ENCODE peak calls at places on chromosome 7, in eight cellular contexts. Q, Z, L, A, S, H, B and P are unnamed samples.

GRCh38 chr7:111982133-111982532 is 224.1 kb downstream of the DOCK4 start:
- DNase-seq in H (no peak), S (no peak), Z (no peak), Q (no peak), A (no peak), B (no peak), L (no peak), P (no peak)

GRCh38 chr7:71601840-71602239 is 469.9 kb downstream of the GALNT17 start:
- DNase-seq in H (no peak), B (no peak), A (no peak), Q (no peak), L (no peak), S (no peak), Z (no peak), P (no peak)

GRCh38 chr7:41189866-41190265 is 513.0 kb downstream of the INHBA start:
- DNase-seq in Q (no peak), S (peak; percentile 95), A (no peak), L (peak; percentile 81), B (no peak), Z (no peak), H (no peak), P (no peak)

GRCh38 chr7:134710854-134711624 is 64.4 kb downstream of the BPGM start:
- DNase-seq in S (no peak), Z (peak; percentile 4), H (peak; percentile 30), Q (no peak), A (no peak), L (peak; percentile 69), B (no peak), P (peak; percentile 60)

GRCh38 chr7:105790996-105791395 is 85.4 kb downstream of the ATXN7L1 start:
- DNase-seq in A (no peak), Q (no peak), H (no peak), S (no peak), B (no peak), L (no peak), Z (no peak), P (no peak)

GRCh38 chr7:108358553-108358952 is 97.7 kb downstream of the NRCAM start:
- DNase-seq in S (peak; percentile 81), A (no peak), H (no peak), Q (no peak), B (no peak), L (peak; percentile 85), Z (no peak), P (no peak)

GRCh38 chr7:104938741-104939390 is 75.1 kb upstream of the KMT2E start:
- DNase-seq in H (no peak), S (no peak), A (no peak), Q (no peak), Z (no peak), B (no peak), L (no peak), P (peak; percentile 16)

GRCh38 chr7:51295435-51296269 is 21.0 kb downstream of the COBL start:
- DNase-seq in S (no peak), B (no peak), Z (no peak), L (no peak), Q (no peak), H (no peak), A (no peak), P (no peak)

GRCh38 chr7:149856-150636 is 42.3 kb upstream of the FAM20C start:
- DNase-seq in L (no peak), H (no peak), S (no peak), Q (peak; percentile 60), Z (peak; percentile 23), A (peak; percentile 79), B (peak; percentile 52), P (no peak)

GRCh38 chr7:15684834-15685233 is 1.6 kb downstream of the MEOX2 start:
- DNase-seq in Z (no peak), Q (peak; percentile 24), A (no peak), H (no peak), L (no peak), S (no peak), B (peak; percentile 21), P (no peak)

GRCh38 chr7:122311280-122311679 is 6.7 kb upstream of the FEZF1 start:
- DNase-seq in A (no peak), B (no peak), S (no peak), L (no peak), Q (no peak), Z (no peak), H (no peak), P (no peak)

GRCh38 chr7:122307228-122307619 is 2.7 kb upstream of the FEZF1 start:
- DNase-seq in A (no peak), S (no peak), L (no peak), H (no peak), B (no peak), Q (no peak), Z (no peak), P (no peak)

GRCh38 chr7:122312789-122313188 is 8.2 kb upstream of the FEZF1 start:
- DNase-seq in Q (no peak), Z (no peak), A (no peak), S (no peak), H (no peak), L (no peak), B (no peak), P (no peak)

GRCh38 chr7:122311719-122312118 is 7.2 kb upstream of the FEZF1 start:
- DNase-seq in Q (no peak), Z (no peak), A (no peak), B (no peak), L (no peak), S (no peak), H (no peak), P (no peak)

DNA sequence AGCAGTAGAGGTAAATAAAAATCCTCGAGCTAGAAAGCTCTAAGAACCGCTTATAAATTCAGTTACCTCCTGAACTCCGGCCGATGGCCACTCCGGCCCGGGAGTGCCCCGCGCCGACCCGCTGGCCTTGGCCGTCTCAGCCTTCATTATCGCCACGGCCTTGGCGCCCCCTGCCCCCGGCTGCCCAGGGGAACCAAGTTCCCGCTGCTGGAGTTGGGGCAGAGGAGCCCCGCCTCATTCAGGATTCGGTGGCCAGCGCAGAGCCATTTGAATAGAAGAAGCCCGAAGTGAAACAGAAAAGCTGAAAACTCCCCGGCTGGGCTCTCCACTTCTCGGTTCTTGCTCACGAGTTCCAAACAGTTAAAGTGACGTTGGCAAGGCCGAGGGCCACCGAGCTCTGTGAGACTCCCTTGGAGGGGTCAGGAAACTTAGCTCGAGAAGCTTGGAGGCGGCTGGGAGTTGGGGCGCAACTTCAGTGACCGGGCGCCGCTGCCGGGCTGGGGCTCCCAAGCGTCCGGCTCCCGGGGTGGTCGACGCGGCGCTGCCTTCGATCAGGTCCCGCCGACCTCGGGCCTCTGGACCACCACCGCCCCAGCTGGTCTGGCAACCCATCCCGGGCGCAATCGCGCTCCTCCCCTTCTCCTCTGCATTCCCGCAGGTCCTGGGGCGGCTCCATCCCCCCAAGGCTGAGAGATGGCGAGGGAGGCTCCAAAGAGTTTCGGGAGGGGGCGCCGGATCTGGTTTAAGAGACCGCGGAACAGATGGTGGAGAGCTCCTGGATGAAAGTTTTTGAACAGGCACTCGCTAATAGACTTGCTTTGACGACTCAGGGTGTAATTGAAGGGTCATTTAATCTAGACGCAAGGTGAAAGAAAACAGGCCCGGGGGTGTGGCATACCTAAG is 5.8 kb upstream of the FEZF1 start:
- DNase-seq in A (no peak), H (no peak), Q (no peak), B (no peak), Z (no peak), L (no peak), S (no peak), P (no peak)
- H3K4me3 ChIP-seq in A (peak overlapping the region; percentile 49), H (no peak overlapping the region), Q (peak overlapping the region; percentile 46), B (peak overlapping the region; percentile 61), Z (no peak overlapping the region), L (peak overlapping the region; percentile 28), S (peak overlapping the region; percentile 29), P (no peak overlapping the region)

GRCh38 chr7:17307969-17308648 is 9.7 kb downstream of the AHR start:
- DNase-seq in H (no peak), S (no peak), Q (no peak), B (no peak), L (no peak), A (no peak), Z (no peak), P (no peak)

GRCh38 chr7:17305387-17306171 is 7.1 kb downstream of the AHR start:
- DNase-seq in H (no peak), A (no peak), Z (no peak), L (no peak), B (no peak), Q (no peak), S (no peak), P (no peak)

GRCh38 chr7:17307033-17307432 is 8.6 kb downstream of the AHR start:
- DNase-seq in A (no peak), L (no peak), Q (no peak), Z (no peak), B (no peak), H (no peak), S (no peak), P (no peak)

GRCh38 chr7:17304926-17305325 is 6.5 kb downstream of the AHR start:
- DNase-seq in H (no peak), Q (no peak), S (peak; percentile 88), A (no peak), L (peak; percentile 49), B (no peak), Z (peak; percentile 7), P (no peak)

DNA sequence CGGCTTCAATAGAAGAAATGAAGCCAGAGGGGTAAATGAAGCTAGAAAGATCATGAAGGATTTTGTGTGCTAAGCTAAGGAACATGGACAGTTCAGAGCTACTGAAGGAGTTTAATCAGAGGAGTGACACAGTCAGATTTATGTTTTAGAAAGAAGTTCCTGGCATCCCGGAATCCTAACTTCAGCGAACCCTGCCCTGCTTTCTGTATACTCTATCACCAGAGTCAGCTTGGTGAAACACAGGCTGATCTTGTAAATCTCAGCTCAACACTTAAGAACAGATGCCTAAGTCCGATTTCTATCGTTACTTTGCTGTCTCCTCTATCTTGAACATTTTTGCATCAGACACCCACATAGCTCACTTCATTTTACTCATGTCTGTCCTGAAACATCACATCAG is 9.1 kb downstream of the AHR start:
- DNase-seq in S (no peak), A (no peak), Z (no peak), B (no peak), Q (no peak), L (no peak), H (no peak), P (no peak)
- H3K4me3 ChIP-seq in S (no peak overlapping the region), A (no peak overlapping the region), Z (peak overlapping the region; percentile 99), B (peak overlapping the region; percentile 29), Q (peak overlapping the region; percentile 3), L (no peak overlapping the region), H (no peak overlapping the region), P (no peak overlapping the region)

DNA sequence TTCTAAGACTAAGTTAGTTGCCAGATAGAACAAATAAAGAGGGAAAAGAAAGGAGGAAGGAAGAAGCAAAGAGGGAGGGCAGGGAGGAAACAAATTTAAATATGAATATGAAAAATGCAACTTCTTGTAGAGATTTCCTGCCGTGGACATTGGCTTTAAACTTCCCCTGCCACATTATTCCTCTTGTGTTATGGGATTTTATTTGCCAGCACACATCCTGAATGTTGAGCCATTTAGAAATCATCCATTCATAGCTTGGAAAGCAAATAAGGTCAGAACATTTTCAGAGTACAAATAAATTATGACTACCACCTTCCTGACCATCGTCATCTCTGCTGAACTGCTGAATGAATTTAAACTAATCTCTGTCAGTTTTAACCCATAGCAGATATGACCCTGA is 911.9 kb upstream of the LRRN3 start:
- DNase-seq in Z (no peak), S (no peak), B (no peak), H (no peak), A (no peak), Q (no peak), L (no peak), P (no peak)
- H3K4me3 ChIP-seq in Z (no peak overlapping the region), S (no peak overlapping the region), B (no peak overlapping the region), H (no peak overlapping the region), A (no peak overlapping the region), Q (no peak overlapping the region), L (no peak overlapping the region), P (no peak overlapping the region)

DNA sequence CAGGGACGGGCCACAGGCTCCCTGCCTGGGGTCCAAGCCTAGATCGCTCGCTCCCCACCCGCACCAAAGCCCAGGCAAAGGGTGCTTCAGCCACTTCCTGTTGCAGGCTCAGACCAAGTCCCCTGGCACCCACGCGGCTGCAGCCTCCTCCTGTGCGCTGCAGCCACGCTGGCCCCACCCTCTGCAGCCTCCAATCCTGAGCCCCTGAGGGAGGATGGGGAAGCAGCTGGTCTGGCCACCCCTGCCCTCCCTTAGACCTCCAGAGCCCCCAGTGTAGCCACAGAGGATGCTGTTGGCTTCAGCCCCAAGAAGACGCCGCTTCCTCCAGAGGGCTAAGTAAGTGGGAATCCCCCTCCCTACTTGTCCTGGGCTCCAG is 9.3 kb downstream of the LIMK1 start:
- DNase-seq in B (peak; percentile 69), Z (no peak), L (no peak), H (no peak), A (peak; percentile 78), S (no peak), Q (peak; percentile 77), P (no peak)
- H3K4me3 ChIP-seq in B (peak overlapping the region; percentile 60), Z (no peak overlapping the region), L (no peak overlapping the region), H (no peak overlapping the region), A (peak overlapping the region; percentile 18), S (no peak overlapping the region), Q (peak overlapping the region; percentile 60), P (no peak overlapping the region)